ENCODE peak calls at places on chromosomes 4 and X, in nine cellular contexts. O is neural progenitor cell, C is neuronal stem cell, N is fibroblast of lung, M is DND-41, W is H1, V is GM23248, X is mesendoderm, J is colonic mucosa. Q is an unnamed sample.

GRCh38 chrX:154373340-154374306 is 811 bp downstream of the FLNA start:
- DNase-seq in N (peak; percentile 76), X (peak; percentile 90), M (peak; percentile 40), W (peak; percentile 72), O (peak; percentile 65), J (peak; percentile 79), V (peak; percentile 76), C (no peak), Q (peak; percentile 57)

GRCh38 chrX:40281341-40282005 is 183.7 kb upstream of the BCOR start:
- DNase-seq in O (no peak), W (no peak), C (no peak), M (peak; percentile 21), J (no peak), V (no peak), X (no peak), N (no peak), Q (peak; percentile 53)

GRCh38 chrX:134717698-134718328 is 59.5 kb upstream of the PLAC1 start:
- DNase-seq in J (no peak), N (peak; percentile 56), X (no peak), C (no peak), O (no peak), W (no peak), M (no peak), V (peak; percentile 61), Q (no peak)

GRCh38 chr4:184645904-184646610 is 3.2 kb downstream of the CASP3 start:
- DNase-seq in C (no peak), O (no peak), V (no peak), M (no peak), W (no peak), N (no peak), J (peak; percentile 63), X (no peak), Q (no peak)

GRCh38 chr4:187937557-187937956 is 58.0 kb upstream of the ZFP42 start:
- DNase-seq in M (no peak), O (no peak), X (no peak), N (no peak), J (no peak), W (no peak), C (no peak), V (no peak), Q (no peak)

GRCh38 chr4:22458112-22458511 is 57.8 kb downstream of the ADGRA3 start:
- DNase-seq in V (no peak), J (no peak), W (no peak), O (no peak), M (no peak), C (no peak), X (no peak), N (no peak), Q (no peak)

GRCh38 chrX:21740329-21741274 is 17.3 kb downstream of the SMPX start:
- DNase-seq in N (peak; percentile 29), J (peak; percentile 27), O (peak; percentile 2), C (no peak), V (no peak), M (no peak), X (peak; percentile 65), W (no peak), Q (no peak)

GRCh38 chrX:149950681-149951080 is 12.4 kb upstream of the EOLA2 start:
- DNase-seq in J (peak; percentile 31), O (peak; percentile 27), C (no peak), W (no peak), N (peak; percentile 39), X (peak; percentile 28), M (peak; percentile 19), V (peak; percentile 60), Q (peak; percentile 66)

GRCh38 chrX:75603833-75604232 is 81.0 kb upstream of the ZDHHC15 start:
- DNase-seq in V (peak; percentile 40), O (peak; percentile 33), N (peak; percentile 9), M (no peak), J (no peak), X (peak; percentile 21), W (no peak), C (no peak), Q (peak; percentile 77)

GRCh38 chrX:18173494-18174180 is 47.0 kb downstream of the BEND2 start:
- DNase-seq in W (no peak), M (no peak), J (no peak), O (no peak), N (no peak), C (no peak), X (no peak), V (no peak), Q (no peak)

DNA sequence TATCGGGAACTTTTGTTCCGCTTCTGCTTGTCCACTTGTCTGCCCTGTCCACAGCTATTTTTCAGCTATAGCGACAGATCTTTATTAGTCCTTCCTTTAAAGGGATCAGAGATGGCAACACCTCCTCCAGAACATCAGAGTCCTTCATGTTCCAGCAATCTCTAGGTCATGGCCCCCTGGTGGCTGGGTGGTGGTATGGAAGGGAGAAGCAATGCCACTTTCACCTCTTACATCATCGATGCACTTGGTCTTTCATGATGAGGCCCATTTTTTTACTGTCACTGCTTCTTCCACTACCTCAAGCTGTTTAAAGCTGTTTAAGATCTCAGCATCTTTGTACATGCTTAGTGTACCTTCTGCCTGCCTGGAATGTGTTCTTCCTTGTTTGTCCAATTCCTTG is 106.7 kb downstream of the ARHGAP6 start:
- DNase-seq in J (peak; percentile 23), M (peak; percentile 36), X (peak; percentile 60), N (no peak), O (peak; percentile 15), C (no peak), W (peak; percentile 43), V (peak; percentile 17), Q (peak; percentile 85)
- H3K9ac ChIP-seq in J (no peak overlapping the region), M (no peak overlapping the region), X (no peak overlapping the region), N (no peak overlapping the region), O (no peak overlapping the region), C (no peak overlapping the region), W (no peak overlapping the region), V (no peak overlapping the region), Q (no peak overlapping the region)

DNA sequence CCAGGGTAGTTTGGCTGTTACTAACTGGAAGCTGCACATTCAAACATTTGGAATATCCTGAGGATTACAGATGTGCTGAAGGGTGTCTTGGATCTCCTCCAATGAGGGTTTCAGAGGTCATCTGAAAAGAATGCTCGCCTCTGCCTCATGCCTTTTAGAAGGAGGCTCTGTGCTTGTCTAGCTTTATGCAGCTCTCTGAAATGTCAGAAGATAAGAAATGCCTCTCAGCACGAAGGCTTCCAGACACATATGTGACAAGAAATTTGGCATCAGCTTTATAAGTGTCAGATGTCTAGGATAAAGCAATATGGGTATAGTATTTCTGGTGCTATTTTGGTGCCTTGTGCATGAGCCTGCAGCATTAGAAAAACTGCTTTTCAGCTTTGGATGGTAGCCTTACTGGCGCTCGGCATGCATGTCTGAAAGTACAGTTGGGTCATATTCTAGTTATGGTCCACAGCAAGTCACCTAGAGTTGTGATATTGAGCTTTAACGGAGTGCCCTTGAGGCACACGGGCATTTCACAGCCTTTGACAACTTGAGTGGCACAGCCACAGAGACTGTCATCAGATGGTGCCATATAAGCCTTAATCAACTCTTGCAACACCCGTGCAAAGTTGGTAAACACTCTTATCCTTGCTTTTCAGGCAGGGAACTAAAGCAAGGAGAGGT is 70.8 kb upstream of the PGRMC2 start:
- DNase-seq in N (peak; percentile 82), M (no peak), W (no peak), C (no peak), J (no peak), O (no peak), V (peak; percentile 78), X (no peak), Q (no peak)
- H3K4me1 ChIP-seq in N (peaks cover 22% of the 10 kb centered on the region), M (no peaks in the 10 kb centered on the region), W (peaks cover 3% of the 10 kb centered on the region), C (peaks cover 4% of the 10 kb centered on the region), J (peaks cover 4% of the 10 kb centered on the region), O (no peaks in the 10 kb centered on the region), V (peaks cover 62% of the 10 kb centered on the region), X (peaks cover 11% of the 10 kb centered on the region), Q (no peaks in the 10 kb centered on the region)

GRCh38 chrX:33725556-33726232 is 406.4 kb downstream of the FAM47A start:
- DNase-seq in O (peak; percentile 72), J (no peak), M (no peak), V (no peak), C (peak; percentile 8), W (peak; percentile 39), N (no peak), X (peak; percentile 70), Q (no peak)
- H3K4me3 ChIP-seq in O (peak overlapping the region; percentile 63), J (no peak overlapping the region), M (no peak overlapping the region), V (no peak overlapping the region), C (peak overlapping the region; percentile 42), W (peak overlapping the region; percentile 47), N (peak overlapping the region; percentile 7), X (no peak overlapping the region), Q (peak overlapping the region; percentile 54)

DNA sequence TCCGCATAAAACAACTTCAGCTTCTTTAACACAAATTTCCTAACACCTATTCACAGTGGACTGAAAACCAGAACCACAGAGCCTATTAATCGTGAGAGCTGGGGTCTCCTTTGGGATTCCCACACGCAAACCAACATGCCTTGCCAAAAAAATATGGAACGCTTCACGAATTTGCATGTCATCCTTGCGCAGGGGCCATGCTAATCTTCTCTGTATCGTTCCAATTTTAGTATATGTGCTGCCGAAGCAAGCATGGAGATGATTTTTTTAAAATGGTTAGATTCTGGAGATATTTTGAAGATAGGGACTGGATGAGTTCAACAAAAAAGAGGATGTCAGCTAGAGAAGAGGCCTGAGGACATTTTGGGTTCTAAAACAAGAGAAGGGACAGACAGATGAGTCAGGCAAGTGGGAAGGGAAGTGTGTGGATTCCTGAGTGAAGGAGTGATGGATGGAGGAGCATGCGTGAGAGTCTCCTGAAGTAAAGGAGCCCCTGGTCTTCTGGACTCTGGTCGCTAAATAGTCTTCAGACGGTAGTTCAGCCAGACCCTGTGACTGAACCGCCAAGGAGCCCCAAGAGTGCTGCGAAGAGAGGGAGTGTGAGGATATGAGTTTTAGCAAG is 9.5 kb upstream of the GATA1 start:
- DNase-seq in J (no peak), M (no peak), C (no peak), W (no peak), V (no peak), O (no peak), N (peak; percentile 17), X (no peak), Q (no peak)
- H3K9ac ChIP-seq in J (no peak overlapping the region), M (no peak overlapping the region), C (no peak overlapping the region), W (no peak overlapping the region), V (no peak overlapping the region), O (no peak overlapping the region), N (no peak overlapping the region), X (no peak overlapping the region), Q (no peak overlapping the region)

DNA sequence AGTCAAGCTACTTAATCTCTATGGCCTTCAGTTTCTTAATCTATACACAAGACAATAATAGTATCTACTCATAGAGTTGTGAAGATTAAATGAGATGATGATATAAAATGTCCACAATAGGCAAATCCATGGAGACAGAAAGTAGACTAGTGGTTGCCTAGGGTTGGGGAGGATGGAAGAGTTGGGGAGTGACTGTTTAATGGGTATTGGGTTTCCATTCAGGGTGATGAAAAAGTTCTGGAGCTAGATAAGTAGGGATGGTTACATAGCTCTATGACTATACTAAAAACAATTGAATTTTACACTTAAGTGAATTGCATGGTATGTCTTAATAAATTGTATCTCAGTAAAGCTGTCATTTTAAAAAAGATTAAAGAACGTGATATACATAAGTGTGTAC is 35.7 kb downstream of the BCORL1 start:
- DNase-seq in N (no peak), W (no peak), V (no peak), C (no peak), M (no peak), O (no peak), J (no peak), X (no peak), Q (no peak)
- H3K4me1 ChIP-seq in N (no peaks in the 10 kb centered on the region), W (no peaks in the 10 kb centered on the region), V (no peaks in the 10 kb centered on the region), C (no peaks in the 10 kb centered on the region), M (no peaks in the 10 kb centered on the region), O (no peaks in the 10 kb centered on the region), J (no peaks in the 10 kb centered on the region), X (no peaks in the 10 kb centered on the region), Q (no peaks in the 10 kb centered on the region)

Q was measured in Karpas-422.